ENCODE peak calls at places on chromosome X, in eight cellular contexts. H, S, U, Q, V, D, L and Z are unnamed samples. For H3K9me3, the result is how much of the 10 kb centered on the place peaks cover.

GRCh38 chrX:52422884-52423283 is 54.1 kb downstream of the XAGE2 start:
- DNase-seq in H (no peak), S (no peak), U (no peak), Q (no peak), V (no peak), D (no peak), L (no peak), Z (no peak)

GRCh38 chrX:75546724-75547123 is 23.9 kb upstream of the ZDHHC15 start:
- DNase-seq in H (no peak), S (no peak), U (no peak), Q (no peak), V (no peak), D (no peak), L (no peak), Z (no peak)

GRCh38 chrX:23792861-23793553 is 10.0 kb downstream of the SAT1 start:
- DNase-seq in H (no peak), S (no peak), U (no peak), Q (no peak), V (no peak), D (no peak), L (no peak), Z (no peak)

GRCh38 chrX:71253253-71254091 is 468 bp downstream of the ZMYM3 start:
- DNase-seq in H (no peak), S (peak), U (no peak), Q (peak), V (peak), D (peak), L (peak), Z (peak)

GRCh38 chrX:16162391-16162790 is 4.9 kb upstream of the MAGEB17 start:
- DNase-seq in H (no peak), S (no peak), U (no peak), Q (no peak), V (no peak), D (no peak), L (no peak), Z (no peak)

GRCh38 chrX:136291824-136292223 is 8.9 kb upstream of the ADGRG4 start:
- DNase-seq in H (no peak), S (no peak), U (no peak), Q (no peak), V (no peak), D (no peak), L (no peak), Z (no peak)

GRCh38 chrX:10501606-10502005 is 118.8 kb downstream of the MID1 start:
- DNase-seq in H (no peak), S (no peak), U (peak), Q (no peak), V (no peak), D (no peak), L (no peak), Z (no peak)

GRCh38 chrX:10011991-10012390 is 44.8 kb downstream of the CLDN34 start:
- DNase-seq in H (no peak), S (no peak), U (no peak), Q (no peak), V (no peak), D (no peak), L (no peak), Z (no peak)

GRCh38 chrX:116267511-116268040 is 97.0 kb downstream of the AGTR2 start:
- DNase-seq in H (no peak), S (no peak), U (no peak), Q (no peak), V (no peak), D (no peak), L (no peak), Z (no peak)

GRCh38 chrX:129653985-129654651 is 638 bp downstream of the APLN start:
- DNase-seq in H (no peak), S (no peak), U (peak), Q (peak), V (no peak), D (no peak), L (no peak), Z (peak)

GRCh38 chrX:16592194-16592770 is 57.7 kb upstream of the S100G start:
- DNase-seq in H (no peak), S (no peak), U (no peak), Q (no peak), V (no peak), D (no peak), L (no peak), Z (no peak)

GRCh38 chrX:44996282-44996681 is 123.3 kb downstream of the KDM6A start:
- DNase-seq in H (no peak), S (no peak), U (peak), Q (no peak), V (no peak), D (no peak), L (no peak), Z (no peak)

GRCh38 chrX:25191403-25191802 is 175.6 kb upstream of the ARX start:
- DNase-seq in H (no peak), S (no peak), U (no peak), Q (no peak), V (no peak), D (no peak), L (no peak), Z (no peak)

GRCh38 chrX:15853586-15854079 is 980 bp downstream of the AP1S2 start:
- DNase-seq in H (peak), S (no peak), U (no peak), Q (no peak), V (no peak), D (no peak), L (no peak), Z (no peak)

GRCh38 chrX:10549280-10549679 is 71.1 kb downstream of the MID1 start:
- DNase-seq in H (no peak), S (no peak), U (peak), Q (no peak), V (no peak), D (no peak), L (peak), Z (no peak)

GRCh38 chrX:106862972-106863688 is 40.0 kb downstream of the RIPPLY1 start:
- DNase-seq in H (peak), S (peak), U (peak), Q (peak), V (no peak), D (no peak), L (peak), Z (no peak)

GRCh38 chrX:93673869-93674271 is at the start of gene FAM133A:
- DNase-seq in H (no peak), S (no peak), U (no peak), Q (no peak), V (no peak), D (no peak), L (no peak), Z (no peak)

GRCh38 chrX:960821-961220 is 251.6 kb downstream of the CRLF2 start:
- DNase-seq in H (no peak), S (no peak), U (no peak), Q (no peak), V (no peak), D (no peak), L (no peak), Z (no peak)

GRCh38 chrX:72282302-72282701 is 5.3 kb upstream of the RPS4X start:
- DNase-seq in H (no peak), S (no peak), U (no peak), Q (no peak), V (no peak), D (no peak), L (no peak), Z (no peak)

GRCh38 chrX:24590111-24590510 is 57.0 kb downstream of the PCYT1B start:
- DNase-seq in H (no peak), S (no peak), U (no peak), Q (no peak), V (no peak), D (no peak), L (no peak), Z (no peak)

GRCh38 chrX:68177542-68177941 is 255.8 kb downstream of the OPHN1 start:
- DNase-seq in H (no peak), S (no peak), U (no peak), Q (no peak), V (no peak), D (no peak), L (no peak), Z (no peak)

GRCh38 chrX:23901805-23902204 is 5.9 kb downstream of the APOO start:
- DNase-seq in H (peak), S (no peak), U (peak), Q (no peak), V (no peak), D (no peak), L (peak), Z (no peak)

GRCh38 chrX:85859426-85859825 is 187.9 kb downstream of the CHM start:
- DNase-seq in H (no peak), S (no peak), U (peak), Q (no peak), V (no peak), D (no peak), L (no peak), Z (no peak)

GRCh38 chrX:47191331-47191730 is 2.3 kb upstream of the UBA1 start:
- DNase-seq in H (peak), S (peak), U (peak), Q (peak), V (no peak), D (no peak), L (peak), Z (peak)

GRCh38 chrX:133587071-133587470 is 171.8 kb upstream of the GPC4 start:
- DNase-seq in H (no peak), S (no peak), U (no peak), Q (no peak), V (no peak), D (no peak), L (no peak), Z (no peak)

GRCh38 chrX:75603833-75604232 is 81.0 kb upstream of the ZDHHC15 start:
- DNase-seq in H (peak), S (no peak), U (peak), Q (no peak), V (no peak), D (no peak), L (no peak), Z (no peak)

GRCh38 chrX:50769389-50770063 is 44.5 kb downstream of the SHROOM4 start:
- DNase-seq in H (no peak), S (peak), U (peak), Q (no peak), V (no peak), D (no peak), L (peak), Z (no peak)

GRCh38 chrX:24149346-24150050 is at the start of gene ZFX:
- DNase-seq in H (peak), S (peak), U (peak), Q (peak), V (peak), D (peak), L (peak), Z (peak)

GRCh38 chrX:47687249-47687648 is 28.3 kb upstream of the UXT start:
- DNase-seq in H (no peak), S (no peak), U (no peak), Q (no peak), V (no peak), D (no peak), L (no peak), Z (no peak)

GRCh38 chrX:145881175-145881867 is 63.7 kb downstream of the SLITRK2 start:
- DNase-seq in H (no peak), S (no peak), U (no peak), Q (no peak), V (no peak), D (no peak), L (no peak), Z (no peak)

GRCh38 chrX:38664285-38664684 is 102.9 kb downstream of the TSPAN7 start:
- DNase-seq in H (no peak), S (no peak), U (peak), Q (no peak), V (no peak), D (no peak), L (no peak), Z (no peak)

GRCh38 chrX:75118296-75118695 is 37.8 kb downstream of the ABCB7 start:
- DNase-seq in H (no peak), S (no peak), U (no peak), Q (no peak), V (no peak), D (no peak), L (no peak), Z (no peak)

GRCh38 chrX:39907964-39908616 is 189.7 kb downstream of the BCOR start:
- DNase-seq in H (no peak), S (peak), U (no peak), Q (peak), V (peak), D (peak), L (peak), Z (no peak)

GRCh38 chrX:110407910-110408545 is 49.4 kb downstream of the RTL9 start:
- DNase-seq in H (peak), S (no peak), U (peak), Q (no peak), V (no peak), D (no peak), L (peak), Z (no peak)

GRCh38 chrX:32571579-32571978 is 639.8 kb downstream of the DMD start:
- DNase-seq in H (no peak), S (no peak), U (no peak), Q (no peak), V (no peak), D (no peak), L (no peak), Z (no peak)

GRCh38 chrX:153225438-153226098 is 46.5 kb downstream of the MAGEA1 start:
- DNase-seq in H (no peak), S (no peak), U (no peak), Q (no peak), V (peak), D (no peak), L (no peak), Z (no peak)
- H3K9me3 ChIP-seq in H (under half), S (under half), U (under half), Q (under half), V (under half), D (under half), L (under half), Z (under half)

GRCh38 chrX:144335402-144335801 is 451.5 kb downstream of the UBE2NL start:
- DNase-seq in H (no peak), S (no peak), U (no peak), Q (no peak), V (no peak), D (no peak), L (no peak), Z (no peak)
- H3K9me3 ChIP-seq in H (under half), S (under half), U (under half), Q (under half), V (under half), D (under half), L (under half), Z (under half)

DNA sequence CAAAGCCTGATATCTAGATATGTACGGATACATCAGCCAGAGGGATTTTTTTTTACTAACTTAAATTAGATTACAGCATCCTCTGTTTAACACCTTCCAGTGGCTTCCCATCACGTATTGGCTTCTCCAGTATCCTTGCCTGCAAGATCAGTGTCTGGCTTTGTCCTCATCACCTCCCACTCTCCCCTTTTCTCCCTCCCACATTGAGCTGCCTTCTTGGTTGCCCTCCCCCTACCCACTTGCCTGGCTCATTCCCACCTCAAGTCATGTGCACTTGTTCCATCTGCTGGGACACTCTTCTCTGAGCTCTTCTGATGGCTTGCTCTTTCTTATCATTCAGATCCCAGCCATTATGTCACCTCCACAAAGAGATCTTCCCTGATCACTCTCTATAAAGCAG is 75.9 kb upstream of the NALF2 start:
- DNase-seq in H (no peak), S (no peak), U (no peak), Q (no peak), V (no peak), D (no peak), L (no peak), Z (no peak)
- H3K9me3 ChIP-seq in H (under half), S (under half), U (under half), Q (under half), V (under half), D (under half), L (under half), Z (under half)

DNA sequence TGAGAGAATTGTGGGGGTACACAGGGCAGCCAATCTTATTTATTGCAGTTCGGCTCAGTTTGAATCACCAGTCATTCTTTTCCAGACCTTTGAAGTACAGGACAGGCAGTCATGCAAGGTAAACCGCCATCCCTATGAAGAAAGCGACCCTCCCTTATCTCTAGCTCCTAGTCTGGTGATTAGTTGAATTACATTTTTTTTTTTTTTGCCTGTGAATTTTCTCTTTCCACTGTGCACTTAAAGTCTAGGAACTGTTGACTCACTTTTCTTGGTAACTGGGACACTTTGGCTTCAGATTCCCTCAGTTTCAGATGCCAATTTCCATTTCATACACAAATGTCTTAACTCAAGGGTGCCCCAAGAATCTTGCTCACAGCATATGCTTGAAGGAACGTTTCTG is 82.4 kb upstream of the FAM9C start:
- DNase-seq in H (no peak), S (no peak), U (no peak), Q (no peak), V (no peak), D (no peak), L (no peak), Z (no peak)
- H3K9me3 ChIP-seq in H (under half), S (under half), U (under half), Q (under half), V (under half), D (under half), L (under half), Z (under half)